ENCODE peak calls at places on chromosomes 4 and X, in ten cellular contexts. U, F, M, C, A, D, Z, N, O and X are unnamed samples.

GRCh38 chrX:23828894-23829293 is 45.9 kb downstream of the SAT1 start:
- DNase-seq in U (no peak), F (no peak), M (no peak), C (no peak), A (no peak), D (no peak), Z (no peak), N (no peak), O (no peak), X (no peak)

GRCh38 chr4:3880595-3881120 is 114.5 kb downstream of the ADRA2C start:
- DNase-seq in U (peak; percentile 52), F (peak; percentile 30), M (peak; percentile 50), C (peak; percentile 74), A (peak; percentile 69), D (peak; percentile 76), Z (peak; percentile 39), N (no peak), O (peak; percentile 13), X (peak; percentile 87)

GRCh38 chrX:136694491-136695087 is 46.6 kb downstream of the CD40LG start:
- DNase-seq in U (no peak), F (peak; percentile 57), M (peak; percentile 80), C (no peak), A (no peak), D (no peak), Z (peak; percentile 25), N (no peak), O (peak; percentile 28), X (no peak)

GRCh38 chr4:87806520-87806919 is 7.2 kb downstream of the IBSP start:
- DNase-seq in U (no peak), F (peak; percentile 42), M (peak; percentile 20), C (no peak), A (no peak), D (no peak), Z (peak; percentile 60), N (peak; percentile 1), O (no peak), X (no peak)

GRCh38 chrX:149512225-149512885 is 7.2 kb upstream of the IDS start:
- DNase-seq in U (no peak), F (peak; percentile 37), M (peak; percentile 64), C (peak; percentile 50), A (no peak), D (no peak), Z (peak; percentile 40), N (no peak), O (no peak), X (no peak)

GRCh38 chrX:133633162-133633561 is 217.9 kb upstream of the GPC4 start:
- DNase-seq in U (no peak), F (no peak), M (no peak), C (no peak), A (no peak), D (no peak), Z (no peak), N (no peak), O (no peak), X (no peak)

GRCh38 chr4:30744957-30745640 is 24.9 kb downstream of the PCDH7 start:
- DNase-seq in U (no peak), F (no peak), M (peak; percentile 57), C (no peak), A (no peak), D (no peak), Z (no peak), N (no peak), O (no peak), X (no peak)

GRCh38 chrX:54076903-54077302 is 32.6 kb upstream of the PHF8 start:
- DNase-seq in U (no peak), F (peak; percentile 9), M (peak; percentile 46), C (no peak), A (no peak), D (no peak), Z (no peak), N (peak; percentile 15), O (peak; percentile 25), X (no peak)

GRCh38 chrX:101191217-101191750 is 28.3 kb upstream of the DRP2 start:
- DNase-seq in U (no peak), F (no peak), M (peak; percentile 42), C (no peak), A (no peak), D (no peak), Z (no peak), N (no peak), O (no peak), X (no peak)

GRCh38 chrX:153739754-153740486 is 15.3 kb downstream of the ABCD1 start:
- DNase-seq in U (no peak), F (no peak), M (no peak), C (no peak), A (no peak), D (no peak), Z (no peak), N (no peak), O (no peak), X (no peak)

GRCh38 chrX:74449937-74450330 is 28.6 kb downstream of the SLC16A2 start:
- DNase-seq in U (no peak), F (peak; percentile 60), M (peak; percentile 4), C (no peak), A (no peak), D (no peak), Z (peak; percentile 6), N (no peak), O (peak; percentile 49), X (no peak)

GRCh38 chr4:124863039-124863545 is 150.6 kb upstream of the ANKRD50 start:
- DNase-seq in U (no peak), F (no peak), M (peak; percentile 26), C (no peak), A (no peak), D (no peak), Z (no peak), N (no peak), O (no peak), X (no peak)

GRCh38 chr4:108155373-108155772 is 13.4 kb downstream of the LEF1 start:
- DNase-seq in U (no peak), F (peak; percentile 60), M (no peak), C (no peak), A (no peak), D (no peak), Z (no peak), N (no peak), O (no peak), X (no peak)

GRCh38 chr4:74376888-74377483 is 12.0 kb downstream of the EREG start:
- DNase-seq in U (no peak), F (peak; percentile 76), M (peak; percentile 91), C (no peak), A (no peak), D (no peak), Z (peak; percentile 46), N (no peak), O (peak; percentile 41), X (no peak)

GRCh38 chr4:140635606-140636005 is 66.8 kb upstream of the UCP1 start:
- DNase-seq in U (no peak), F (peak; percentile 9), M (peak; percentile 32), C (peak; percentile 62), A (no peak), D (no peak), Z (peak; percentile 26), N (no peak), O (no peak), X (no peak)

GRCh38 chr4:177442623-177443155 is 452 bp upstream of the AGA start:
- DNase-seq in U (peak; percentile 11), F (no peak), M (peak; percentile 16), C (no peak), A (no peak), D (no peak), Z (no peak), N (no peak), O (no peak), X (no peak)

GRCh38 chr4:177436456-177436855 is 5.8 kb downstream of the AGA start:
- DNase-seq in U (no peak), F (no peak), M (no peak), C (no peak), A (no peak), D (no peak), Z (no peak), N (no peak), O (no peak), X (no peak)

GRCh38 chr4:177441803-177442622 is at the start of gene AGA:
- DNase-seq in U (peak; percentile 93), F (peak; percentile 96), M (peak; percentile 94), C (peak; percentile 97), A (peak; percentile 97), D (peak; percentile 97), Z (peak; percentile 91), N (peak; percentile 83), O (peak; percentile 67), X (peak; percentile 94)

GRCh38 chr4:177444911-177445736 is 2.9 kb upstream of the AGA start:
- DNase-seq in U (no peak), F (no peak), M (no peak), C (no peak), A (no peak), D (no peak), Z (no peak), N (no peak), O (no peak), X (no peak)

GRCh38 chr4:177441061-177441802 is 1.0 kb downstream of the AGA start:
- DNase-seq in U (no peak), F (peak; percentile 36), M (peak; percentile 10), C (no peak), A (no peak), D (no peak), Z (no peak), N (no peak), O (no peak), X (no peak)
- TF ChIP-seq CTCF in U (peak; percentile 38), F (peak; percentile 6), M (no peak), C (no peak), A (no peak), D (no peak), Z (peak; percentile 13), N (peak; percentile 26), O (peak; percentile 18), X (peak; percentile 56)

GRCh38 chrX:72018277-72019112 is 107.8 kb downstream of the NHSL2 start:
- DNase-seq in U (peak; percentile 72), F (peak; percentile 88), M (peak; percentile 91), C (peak; percentile 81), A (peak; percentile 78), D (peak; percentile 89), Z (peak; percentile 81), N (peak; percentile 57), O (peak; percentile 59), X (peak; percentile 83)
- TF ChIP-seq CTCF in U (peak; percentile 58), F (peak; percentile 44), M (no peak), C (no peak), A (peak; percentile 34), D (peak; percentile 35), Z (peak; percentile 13), N (peak; percentile 39), O (peak; percentile 36), X (peak; percentile 83)

GRCh38 chr4:683982-684571 is 4.9 kb downstream of the SLC49A3 start:
- DNase-seq in U (no peak), F (peak; percentile 57), M (peak; percentile 77), C (no peak), A (no peak), D (no peak), Z (peak; percentile 47), N (no peak), O (no peak), X (peak; percentile 70)
- TF ChIP-seq CTCF in U (peak; percentile 41), F (peak; percentile 85), M (peak; percentile 74), C (peak; percentile 41), A (peak; percentile 13), D (peak; percentile 23), Z (peak; percentile 91), N (peak; percentile 66), O (peak; percentile 79), X (peak; percentile 75)

DNA sequence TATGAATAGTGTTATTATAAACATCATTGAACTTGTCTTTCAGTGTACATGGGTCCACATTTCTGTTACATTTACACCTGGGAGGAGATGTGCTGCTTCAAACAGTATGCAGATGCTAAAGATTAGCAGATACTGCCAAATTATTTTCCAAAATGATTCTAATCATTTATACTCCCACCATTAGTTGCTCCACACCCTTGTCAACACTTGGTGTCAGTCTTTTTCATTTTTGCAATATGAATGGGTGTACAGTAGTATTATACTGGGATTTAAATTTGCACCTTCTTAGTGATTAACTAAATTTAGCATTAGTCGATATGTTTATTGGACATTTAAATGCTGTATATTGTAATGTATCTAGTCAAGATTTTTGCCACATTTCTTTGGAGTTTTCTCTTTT is 131.6 kb upstream of the GRID2 start:
- DNase-seq in U (no peak), F (no peak), M (peak; percentile 19), C (no peak), A (no peak), D (no peak), Z (no peak), N (no peak), O (no peak), X (no peak)
- TF ChIP-seq CTCF in U (no peak), F (peak; percentile 27), M (peak; percentile 39), C (no peak), A (no peak), D (no peak), Z (peak; percentile 34), N (peak; percentile 47), O (no peak), X (peak; percentile 18)